ENCODE peak calls at places on chromosomes 11 and 22, in five cellular contexts. A, W, E, H and U are unnamed samples.

GRCh38 chr11:118057424-118058145 is 19.3 kb upstream of the TMPRSS4 start:
- DNase-seq in A (no peak), W (no peak), E (no peak), H (peak), U (peak)

GRCh38 chr11:64245797-64246623 is 733 bp downstream of the PPP1R14B start:
- DNase-seq in A (no peak), W (no peak), E (peak), H (peak), U (peak)

GRCh38 chr11:73186294-73186850 is 31.7 kb upstream of the P2RY2 start:
- DNase-seq in A (no peak), W (no peak), E (no peak), H (no peak), U (no peak)

GRCh38 chr11:57303990-57304579 is 20.7 kb downstream of the TNKS1BP1 start:
- DNase-seq in A (no peak), W (no peak), E (no peak), H (peak), U (no peak)

GRCh38 chr11:112255075-112255739 is 5.5 kb downstream of the PLET1 start:
- DNase-seq in A (no peak), W (no peak), E (no peak), H (no peak), U (no peak)

GRCh38 chr22:33519140-33519973 is 400.9 kb downstream of the LARGE1 start:
- DNase-seq in A (no peak), W (peak), E (peak), H (no peak), U (peak)

GRCh38 chr11:72617080-72617744 is 57.0 kb downstream of the PDE2A start:
- DNase-seq in A (no peak), W (no peak), E (peak), H (no peak), U (peak)

GRCh38 chr11:67351275-67352005 is 1.9 kb downstream of the POLD4 start:
- DNase-seq in A (no peak), W (no peak), E (no peak), H (no peak), U (peak)

GRCh38 chr11:64594159-64594939 is 3.3 kb downstream of the SLC22A12 start:
- DNase-seq in A (no peak), W (no peak), E (no peak), H (no peak), U (no peak)

GRCh38 chr11:116499396-116500001 is 273.3 kb downstream of the BUD13 start:
- DNase-seq in A (peak), W (no peak), E (peak), H (peak), U (peak)

GRCh38 chr22:35830305-35830704 is 112.6 kb downstream of the APOL5 start:
- DNase-seq in A (no peak), W (no peak), E (no peak), H (no peak), U (no peak)

GRCh38 chr11:40328890-40329617 is 1130.4 kb downstream of the LRRC4C start:
- DNase-seq in A (no peak), W (no peak), E (peak), H (no peak), U (peak)

GRCh38 chr11:14300661-14301304 is 58.2 kb downstream of the RRAS2 start:
- DNase-seq in A (peak), W (no peak), E (peak), H (no peak), U (peak)

GRCh38 chr11:93958991-93959390 is 62.2 kb upstream of the HEPHL1 start:
- DNase-seq in A (no peak), W (no peak), E (no peak), H (no peak), U (no peak)

GRCh38 chr11:11496879-11497278 is 124.9 kb downstream of the GALNT18 start:
- DNase-seq in A (no peak), W (no peak), E (no peak), H (no peak), U (no peak)

GRCh38 chr11:17778352-17778751 is 43.8 kb downstream of the KCNC1 start:
- DNase-seq in A (no peak), W (no peak), E (no peak), H (no peak), U (no peak)

GRCh38 chr11:131922220-131922619 is 551.8 kb downstream of the NTM start:
- DNase-seq in A (no peak), W (no peak), E (no peak), H (no peak), U (no peak)

GRCh38 chr11:122804161-122804560 is 34.1 kb upstream of the CRTAM start:
- DNase-seq in A (no peak), W (no peak), E (no peak), H (no peak), U (no peak)

GRCh38 chr11:84345027-84345426 is 1058.9 kb upstream of the CCDC90B start:
- DNase-seq in A (no peak), W (no peak), E (no peak), H (no peak), U (no peak)

GRCh38 chr11:62710001-62710345 is 2.5 kb downstream of the GNG3 start:
- DNase-seq in A (no peak), W (no peak), E (no peak), H (no peak), U (no peak)

GRCh38 chr11:59918494-59918893 is 19.7 kb upstream of the OOSP1 start:
- DNase-seq in A (no peak), W (no peak), E (no peak), H (no peak), U (no peak)

GRCh38 chr22:27961680-27962079 is 42.6 kb upstream of the PITPNB start:
- DNase-seq in A (no peak), W (no peak), E (no peak), H (no peak), U (no peak)

GRCh38 chr11:102783720-102784119 is 3.3 kb upstream of the MMP10 start:
- DNase-seq in A (no peak), W (no peak), E (no peak), H (no peak), U (no peak)

GRCh38 chr11:42542336-42542735 is 769.5 kb upstream of the API5 start:
- DNase-seq in A (no peak), W (no peak), E (no peak), H (no peak), U (no peak)

GRCh38 chr11:72111300-72111699 is 1.2 kb downstream of the ANAPC15 start:
- DNase-seq in A (no peak), W (no peak), E (no peak), H (no peak), U (no peak)

DNA sequence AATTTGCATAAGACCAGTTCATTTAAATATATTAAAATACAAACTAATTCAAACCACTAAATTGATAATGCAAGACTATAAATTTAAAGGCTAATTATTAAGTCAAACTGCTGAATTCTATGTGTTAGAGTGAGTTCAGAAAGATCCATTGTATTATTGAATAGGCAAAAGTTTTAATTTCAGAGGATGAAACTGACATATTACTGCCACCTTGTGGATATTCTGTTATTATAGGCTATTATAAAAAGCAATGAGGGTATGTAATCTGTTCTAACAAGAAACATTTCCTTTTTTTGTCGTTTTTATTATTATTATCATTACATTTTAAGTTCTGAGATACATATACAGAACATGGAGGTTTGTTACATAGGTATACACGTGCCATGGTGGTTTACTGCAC is 20.9 kb upstream of the NAALAD2 start:
- DNase-seq in A (no peak), W (no peak), E (no peak), H (no peak), U (no peak)
- TF ChIP-seq CTCF in A (no peak), W (peak), E (no peak), H (no peak), U (no peak)

GRCh38 chr11:120335928-120336640 is at the start of gene ARHGEF12:
- DNase-seq in A (peak), W (peak), E (peak), H (peak), U (peak)
- TF ChIP-seq EP300 in A (no peak), W (peak), E (peak), H (no peak), U (no peak)

DNA sequence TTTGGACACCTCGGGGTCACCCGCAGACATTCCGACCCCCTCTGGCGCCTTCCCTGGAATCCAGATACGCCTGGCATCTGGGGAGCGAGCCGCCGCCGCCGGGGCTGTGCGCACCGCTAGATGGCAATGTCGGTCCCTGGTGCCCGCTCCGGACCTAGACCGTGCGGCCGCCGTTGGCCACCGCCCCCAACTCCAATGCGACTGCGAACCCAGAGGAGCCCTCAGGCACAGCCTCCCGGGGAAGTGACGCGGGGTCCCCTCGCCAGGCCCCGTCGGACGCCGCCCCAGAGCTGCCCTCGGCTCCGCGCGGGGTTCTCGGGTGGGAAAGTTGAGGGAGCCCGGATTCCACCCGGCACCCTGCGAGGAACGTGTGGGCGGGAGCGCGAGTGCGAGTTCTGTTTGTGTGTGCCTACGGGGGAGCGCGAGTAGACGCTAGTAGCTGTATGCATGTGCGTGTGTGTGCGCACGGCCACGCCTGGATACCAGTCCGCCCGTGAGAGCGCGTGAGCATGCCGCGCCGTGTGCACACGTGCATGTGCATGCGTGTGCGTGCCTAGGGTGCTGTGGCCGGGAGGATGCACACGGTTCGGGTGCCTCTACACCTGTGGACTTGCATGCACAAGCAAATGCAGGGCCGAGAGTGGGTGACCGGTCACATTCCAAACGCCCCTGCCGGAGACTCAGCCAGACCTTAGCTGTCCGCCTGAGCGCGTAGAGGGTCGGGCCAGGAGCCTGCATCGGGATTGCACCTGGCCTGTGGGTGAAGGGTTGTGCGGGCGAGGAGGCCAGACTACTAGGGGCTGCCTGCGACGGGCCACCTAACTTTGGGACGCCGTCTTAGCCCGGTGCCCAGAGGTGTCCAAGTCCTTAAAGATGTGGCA is 1.9 kb downstream of the CHRM4 start:
- DNase-seq in A (no peak), W (no peak), E (peak), H (peak), U (peak)
- TF ChIP-seq CTCF in A (peak), W (peak), E (peak), H (peak), U (peak)

GRCh38 chr22:44995715-44996114 is 14.1 kb downstream of the PHF21B start:
- DNase-seq in A (no peak), W (no peak), E (no peak), H (no peak), U (no peak)

GRCh38 chr22:44995282-44995597 is 14.6 kb downstream of the PHF21B start:
- DNase-seq in A (no peak), W (no peak), E (no peak), H (no peak), U (no peak)

GRCh38 chr22:44996648-44997047 is 13.2 kb downstream of the PHF21B start:
- DNase-seq in A (no peak), W (no peak), E (no peak), H (no peak), U (no peak)

GRCh38 chr22:44997060-44997459 is 12.7 kb downstream of the PHF21B start:
- DNase-seq in A (no peak), W (no peak), E (no peak), H (no peak), U (no peak)

DNA sequence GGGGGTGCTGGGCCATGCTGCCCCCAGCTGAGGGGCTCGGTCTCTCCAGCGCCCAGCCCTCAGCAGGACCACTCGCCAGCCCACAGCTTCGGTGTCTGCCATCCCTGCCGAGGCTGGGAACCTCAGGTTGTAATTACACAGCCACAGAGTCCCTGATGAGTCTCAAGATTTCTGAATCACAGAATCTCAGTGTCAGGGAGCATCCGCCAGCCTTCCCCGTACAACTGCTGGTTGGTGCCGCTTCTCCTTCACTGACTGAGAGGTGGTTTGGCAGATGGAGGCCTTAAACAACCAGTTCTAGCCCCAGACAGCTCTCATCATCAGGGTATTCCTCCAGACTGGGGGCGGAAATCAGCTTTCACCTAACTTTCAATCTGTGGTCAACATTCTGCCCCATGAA is 13.7 kb downstream of the PHF21B start:
- DNase-seq in A (no peak), W (no peak), E (no peak), H (no peak), U (no peak)
- TF ChIP-seq EP300 in A (no peak), W (no peak), E (no peak), H (no peak), U (no peak)

GRCh38 chr11:23113887-23114216 is 253.6 kb upstream of the CCDC179 start:
- DNase-seq in A (no peak), W (no peak), E (no peak), H (no peak), U (no peak)
- TF ChIP-seq CTCF in A (no peak), W (no peak), E (no peak), H (no peak), U (no peak)

GRCh38 chr11:96752221-96752620 is 362.4 kb downstream of the JRKL start:
- DNase-seq in A (no peak), W (no peak), E (no peak), H (no peak), U (no peak)
- TF ChIP-seq EP300 in A (no peak), W (no peak), E (no peak), H (no peak), U (no peak)